ENCODE peak calls at places on chromosomes 1 and 21, in nine cellular contexts. R is spleen, N is IMR-90, X is psoas muscle, U is fibroblast of lung, D is cardiac muscle cell, T is progenitor cell of endocrine pancreas, Z is lung, O is foreskin fibroblast. Y is an unnamed sample.

GRCh38 chr1:53165408-53165961 is 23.0 kb upstream of the SLC1A7 start:
- DNase-seq in D (no peak), O (no peak), N (no peak), R (no peak), X (no peak), T (no peak), Z (no peak), U (no peak), Y (no peak)

GRCh38 chr1:112575154-112575804 is 43.7 kb downstream of the ST7L start:
- DNase-seq in U (peak), Z (no peak), R (no peak), X (no peak), T (no peak), N (peak), D (peak), O (peak), Y (no peak)

GRCh38 chr1:172997941-172998361 is 52.8 kb downstream of the TNFSF18 start:
- DNase-seq in X (no peak), D (peak), Z (no peak), T (no peak), R (no peak), N (peak), U (peak), O (peak), Y (no peak)

GRCh38 chr1:151968058-151968457 is 25.6 kb downstream of the S100A10 start:
- DNase-seq in N (peak), O (peak), T (no peak), D (peak), R (no peak), X (no peak), Z (no peak), U (peak), Y (no peak)

GRCh38 chr1:236502972-236503639 is 20.7 kb upstream of the LGALS8 start:
- DNase-seq in D (peak), T (peak), X (peak), Z (peak), O (peak), U (peak), N (peak), R (peak), Y (peak)

GRCh38 chr1:115057661-115058249 is 28.1 kb downstream of the TSHB start:
- DNase-seq in U (no peak), N (no peak), T (no peak), X (no peak), Z (no peak), O (no peak), D (no peak), R (no peak), Y (no peak)

GRCh38 chr1:204213668-204214662 is at the start of gene GOLT1A:
- DNase-seq in X (peak), N (peak), O (peak), T (peak), Z (peak), D (peak), U (peak), R (no peak), Y (no peak)

GRCh38 chr1:109133815-109134214 is 19.9 kb downstream of the ELAPOR1 start:
- DNase-seq in Z (peak), U (no peak), O (peak), T (no peak), N (no peak), R (peak), X (peak), D (peak), Y (peak)

GRCh38 chr1:62295921-62296451 is 23.2 kb downstream of the KANK4 start:
- DNase-seq in Z (no peak), N (peak), U (peak), D (peak), T (no peak), X (no peak), R (no peak), O (peak), Y (no peak)

GRCh38 chr1:16630661-16631247 is 17.4 kb upstream of the NBPF1 start:
- DNase-seq in T (no peak), U (no peak), R (peak), Z (no peak), D (no peak), O (no peak), N (no peak), X (peak), Y (peak)

GRCh38 chr1:109213345-109213823 is 334 bp upstream of the SARS1 start:
- DNase-seq in Z (no peak), U (no peak), T (no peak), O (no peak), R (no peak), X (no peak), D (no peak), N (no peak), Y (no peak)

GRCh38 chr1:63721531-63722189 is 52.2 kb upstream of the ROR1 start:
- DNase-seq in X (no peak), N (peak), O (peak), U (peak), R (no peak), T (no peak), Z (no peak), D (peak), Y (no peak)

GRCh38 chr21:40732998-40733397 is 114.0 kb downstream of the DSCAM start:
- DNase-seq in D (no peak), N (no peak), R (no peak), O (no peak), T (no peak), X (no peak), U (no peak), Z (no peak), Y (no peak)

GRCh38 chr1:229258031-229258850 is 12.7 kb upstream of the RAB4A start:
- DNase-seq in T (peak), O (peak), R (no peak), X (no peak), N (peak), U (peak), D (peak), Z (peak), Y (no peak)

GRCh38 chr1:248863011-248863881 is 4.4 kb upstream of the ZNF692 start:
- DNase-seq in R (peak), O (peak), U (peak), D (peak), X (peak), Z (peak), T (peak), N (peak), Y (no peak)

GRCh38 chr1:36083635-36084501 is at the start of gene TEKT2:
- DNase-seq in U (no peak), R (peak), Z (peak), N (no peak), O (peak), X (no peak), D (peak), T (peak), Y (no peak)

GRCh38 chr1:229196404-229197224 is 74.3 kb upstream of the RAB4A start:
- DNase-seq in X (no peak), O (peak), U (no peak), D (no peak), Z (no peak), N (peak), T (no peak), R (no peak), Y (no peak)

GRCh38 chr21:42056996-42057689 is 14.0 kb upstream of the UMODL1 start:
- DNase-seq in Z (peak), D (peak), R (peak), O (peak), T (peak), X (no peak), N (peak), U (peak), Y (no peak)

GRCh38 chr1:235820059-235820458 is 46.6 kb downstream of the LYST start:
- DNase-seq in X (no peak), D (no peak), O (no peak), R (no peak), T (no peak), N (no peak), U (no peak), Z (no peak), Y (no peak)

GRCh38 chr1:27971674-27972073 is 11.9 kb downstream of the XKR8 start:
- DNase-seq in D (peak), R (no peak), T (no peak), N (no peak), X (no peak), Z (no peak), U (peak), O (peak), Y (no peak)

GRCh38 chr1:213120961-213121360 is 69.9 kb downstream of the RPS6KC1 start:
- DNase-seq in U (no peak), O (no peak), Z (no peak), D (no peak), T (no peak), X (no peak), R (no peak), N (no peak), Y (no peak)

GRCh38 chr21:28207776-28208175 is 784.9 kb downstream of the LTN1 start:
- DNase-seq in X (no peak), N (peak), R (no peak), D (peak), O (peak), U (peak), T (no peak), Z (no peak), Y (no peak)

GRCh38 chr1:155010211-155010918 is 7.8 kb downstream of the ZBTB7B start:
- DNase-seq in D (no peak), U (no peak), Z (no peak), R (peak), N (no peak), T (no peak), O (no peak), X (no peak), Y (no peak)

GRCh38 chr21:39519835-39520234 is 68.1 kb downstream of the SH3BGR start:
- DNase-seq in D (no peak), O (no peak), Z (no peak), R (no peak), T (no peak), X (no peak), U (no peak), N (no peak), Y (no peak)

GRCh38 chr1:70706381-70707173 is 295.5 kb downstream of the CTH start:
- DNase-seq in O (peak), U (no peak), R (no peak), T (no peak), D (no peak), X (no peak), N (no peak), Z (no peak), Y (no peak)

GRCh38 chr21:41369915-41370839 is 8.3 kb downstream of the MX2 start:
- DNase-seq in U (no peak), T (no peak), N (no peak), D (no peak), R (peak), X (no peak), Z (no peak), O (no peak), Y (no peak)

DNA sequence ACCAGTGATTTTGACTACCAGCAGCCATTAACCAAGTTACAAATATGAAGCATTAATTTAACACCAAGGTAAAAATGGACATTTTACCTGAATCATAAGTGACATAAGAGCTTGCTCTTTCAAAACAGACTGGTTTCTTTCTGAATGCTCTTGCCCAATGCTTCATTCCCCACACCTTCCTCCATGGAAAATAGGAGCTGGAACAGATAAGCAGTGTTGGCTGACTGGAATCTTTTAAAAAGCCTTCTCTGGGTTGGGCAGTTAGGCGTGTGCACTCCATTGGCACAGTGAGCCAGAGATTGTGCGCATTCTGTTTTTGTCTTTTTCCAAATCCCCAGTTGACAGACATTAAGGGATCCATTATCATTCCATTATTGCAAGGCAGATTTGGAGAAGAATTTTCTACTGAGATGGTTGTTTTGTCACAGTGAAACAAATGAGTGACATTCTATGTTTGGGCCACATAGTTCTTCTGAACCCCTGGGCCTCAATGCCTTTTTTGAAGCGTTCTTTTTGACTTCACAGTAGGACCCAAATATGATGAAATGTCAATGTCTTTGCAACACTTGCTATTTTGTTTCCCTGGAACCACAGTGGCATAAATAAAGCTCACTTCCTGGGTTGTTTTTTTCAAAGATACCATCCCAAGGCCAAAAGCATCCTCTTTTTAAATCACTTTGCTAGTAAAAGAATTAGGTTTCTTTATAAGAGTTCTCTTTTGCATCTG is 32.2 kb downstream of the LRRC8B start:
- DNase-seq in D (peak), N (no peak), U (no peak), R (no peak), Z (no peak), X (no peak), T (no peak), O (no peak), Y (no peak)
- TF ChIP-seq CTCF in D (no peak), N (no peak), U (no peak), R (no peak), Z (no peak), X (no peak), T (no peak), O (no peak), Y (no peak)

DNA sequence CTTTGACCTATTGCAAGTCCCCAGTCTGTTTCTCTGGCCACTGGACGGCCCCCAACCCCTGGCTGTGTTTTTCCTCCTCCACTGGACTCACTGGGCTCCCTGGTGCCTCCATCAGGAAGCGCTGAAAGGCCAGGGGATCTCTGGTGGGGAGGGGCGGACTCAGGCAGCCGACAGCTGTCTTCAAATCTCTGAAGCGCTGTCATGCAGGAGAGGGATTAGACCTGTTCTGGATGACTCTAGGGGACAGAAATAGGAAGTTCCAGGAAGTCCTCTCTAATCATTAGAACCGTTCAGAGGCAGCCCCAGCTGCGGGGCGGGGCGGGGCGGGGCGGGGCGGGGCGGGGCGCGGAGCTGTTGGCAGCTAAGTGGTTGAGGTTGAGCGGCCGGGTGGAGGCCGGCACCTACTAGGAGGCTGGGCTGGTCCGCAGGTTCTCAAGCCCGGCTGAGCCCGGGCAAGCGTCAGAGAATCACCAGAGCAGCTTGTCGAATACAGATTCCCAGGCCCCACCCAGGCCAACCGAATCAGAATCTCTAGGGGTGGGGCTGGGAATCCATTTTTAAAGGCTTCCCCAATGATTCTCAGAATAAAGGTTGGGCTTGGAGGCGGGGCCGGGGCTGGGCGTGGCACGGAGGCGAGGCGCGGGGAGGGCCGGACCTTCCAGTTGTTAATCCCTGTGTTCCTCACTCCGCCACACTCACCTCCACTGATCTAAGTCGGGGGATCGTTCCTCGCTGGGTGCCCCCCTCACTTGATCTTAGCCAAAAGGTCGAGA is 11.4 kb upstream of the PHLDA3 start:
- DNase-seq in T (no peak), N (no peak), D (peak), U (peak), R (peak), Z (peak), X (peak), O (peak), Y (peak)
- TF ChIP-seq CTCF in T (no peak), N (no peak), D (peak), U (peak), R (no peak), Z (no peak), X (peak), O (no peak), Y (no peak)

GRCh38 chr1:2527553-2527860 is 1.1 kb upstream of the PANK4 start:
- DNase-seq in T (no peak), Z (no peak), O (no peak), N (no peak), U (no peak), X (no peak), R (no peak), D (no peak), Y (no peak)

GRCh38 chr1:2523891-2524609 is 2.3 kb downstream of the PANK4 start:
- DNase-seq in T (no peak), N (no peak), X (no peak), D (no peak), R (no peak), Z (no peak), O (no peak), U (no peak), Y (no peak)

GRCh38 chr1:2526824-2527552 is 592 bp upstream of the PANK4 start:
- DNase-seq in O (peak), Z (no peak), T (no peak), U (peak), X (peak), N (peak), D (peak), R (no peak), Y (no peak)

GRCh38 chr1:2525896-2526823 is at the start of gene PANK4:
- DNase-seq in X (peak), N (peak), U (peak), T (peak), O (peak), Z (peak), R (peak), D (peak), Y (peak)

GRCh38 chr1:2525524-2525895 is 886 bp downstream of the PANK4 start:
- DNase-seq in O (no peak), D (no peak), U (no peak), N (no peak), X (no peak), Z (no peak), T (no peak), R (no peak), Y (no peak)
- TF ChIP-seq CTCF in O (no peak), D (no peak), U (no peak), N (no peak), X (no peak), Z (no peak), T (no peak), R (no peak), Y (no peak)

GRCh38 chr1:160399544-160400283 is 650 bp upstream of the VANGL2 start:
- DNase-seq in U (no peak), N (no peak), R (no peak), Z (no peak), D (no peak), X (no peak), O (no peak), T (no peak), Y (no peak)
- TF ChIP-seq CTCF in U (no peak), N (no peak), R (no peak), Z (no peak), D (no peak), X (no peak), O (no peak), T (peak), Y (no peak)

GRCh38 chr1:212035123-212035834 is at the start of the genes DTL and INTS7:
- DNase-seq in D (peak), R (peak), Z (peak), T (peak), X (peak), N (peak), O (peak), U (peak), Y (peak)
- TF ChIP-seq CTCF in D (peak), R (peak), Z (peak), T (peak), X (peak), N (peak), O (peak), U (peak), Y (peak)

GRCh38 chr1:40161888-40162397 is 756 bp downstream of the RLF start:
- DNase-seq in D (no peak), X (no peak), O (no peak), U (no peak), Z (no peak), R (no peak), N (peak), T (no peak), Y (no peak)
- TF ChIP-seq CTCF in D (no peak), X (no peak), O (no peak), U (no peak), Z (no peak), R (no peak), N (no peak), T (no peak), Y (peak)